ENCODE peak calls at places on chromosome 10, in eight cellular contexts. One of them, this sample, is unnamed.

GRCh38 chr10:21989453-21990154 is 13.9 kb downstream of the DNAJC1 start:
- DNase-seq in IMR-90: peak
- DNase-seq in GM12864: no peak
- DNase-seq in heart left ventricle: peak
- DNase-seq in adrenal gland: peak
- DNase-seq in brain microvascular endothelial cell: peak
- DNase-seq in astrocyte of the cerebellum: peak
- DNase-seq in fibroblast of the aortic adventitia: peak
- DNase-seq in this sample: peak

GRCh38 chr10:6201511-6201975 is 1.2 kb upstream of the PFKFB3 start:
- DNase-seq in astrocyte of the cerebellum: no peak
- DNase-seq in IMR-90: peak
- DNase-seq in heart left ventricle: peak
- DNase-seq in fibroblast of the aortic adventitia: peak
- DNase-seq in GM12864: peak
- DNase-seq in adrenal gland: peak
- DNase-seq in brain microvascular endothelial cell: no peak
- DNase-seq in this sample: peak

GRCh38 chr10:48536226-48536500 is 68.7 kb downstream of the ARHGAP22 start:
- DNase-seq in adrenal gland: no peak
- DNase-seq in GM12864: no peak
- DNase-seq in astrocyte of the cerebellum: no peak
- DNase-seq in brain microvascular endothelial cell: no peak
- DNase-seq in fibroblast of the aortic adventitia: no peak
- DNase-seq in heart left ventricle: no peak
- DNase-seq in IMR-90: no peak
- DNase-seq in this sample: no peak

GRCh38 chr10:77846718-77847311 is 79.7 kb downstream of the DLG5 start:
- DNase-seq in heart left ventricle: peak
- DNase-seq in adrenal gland: peak
- DNase-seq in GM12864: no peak
- DNase-seq in IMR-90: peak
- DNase-seq in astrocyte of the cerebellum: peak
- DNase-seq in brain microvascular endothelial cell: peak
- DNase-seq in fibroblast of the aortic adventitia: peak
- DNase-seq in this sample: peak

GRCh38 chr10:131266936-131267813 is 44.3 kb downstream of the TCERG1L start:
- DNase-seq in brain microvascular endothelial cell: no peak
- DNase-seq in fibroblast of the aortic adventitia: no peak
- DNase-seq in adrenal gland: no peak
- DNase-seq in astrocyte of the cerebellum: no peak
- DNase-seq in heart left ventricle: no peak
- DNase-seq in IMR-90: no peak
- DNase-seq in GM12864: no peak
- DNase-seq in this sample: no peak

GRCh38 chr10:48460148-48460545 is 144.7 kb downstream of the ARHGAP22 start:
- DNase-seq in brain microvascular endothelial cell: no peak
- DNase-seq in GM12864: no peak
- DNase-seq in IMR-90: no peak
- DNase-seq in fibroblast of the aortic adventitia: no peak
- DNase-seq in astrocyte of the cerebellum: no peak
- DNase-seq in adrenal gland: no peak
- DNase-seq in heart left ventricle: no peak
- DNase-seq in this sample: no peak

GRCh38 chr10:7529638-7530037 is 118.8 kb upstream of the SFMBT2 start:
- DNase-seq in astrocyte of the cerebellum: no peak
- DNase-seq in GM12864: no peak
- DNase-seq in heart left ventricle: peak
- DNase-seq in IMR-90: no peak
- DNase-seq in fibroblast of the aortic adventitia: no peak
- DNase-seq in brain microvascular endothelial cell: no peak
- DNase-seq in adrenal gland: no peak
- DNase-seq in this sample: no peak

GRCh38 chr10:108783897-108784296 is 1139.4 kb downstream of the XPNPEP1 start:
- DNase-seq in IMR-90: peak
- DNase-seq in adrenal gland: no peak
- DNase-seq in brain microvascular endothelial cell: peak
- DNase-seq in heart left ventricle: no peak
- DNase-seq in astrocyte of the cerebellum: peak
- DNase-seq in fibroblast of the aortic adventitia: peak
- DNase-seq in GM12864: peak
- DNase-seq in this sample: peak

GRCh38 chr10:133068111-133068740 is 19.5 kb upstream of the ADGRA1 start:
- DNase-seq in astrocyte of the cerebellum: no peak
- DNase-seq in GM12864: no peak
- DNase-seq in brain microvascular endothelial cell: no peak
- DNase-seq in adrenal gland: no peak
- DNase-seq in fibroblast of the aortic adventitia: no peak
- DNase-seq in heart left ventricle: no peak
- DNase-seq in IMR-90: no peak
- DNase-seq in this sample: no peak

GRCh38 chr10:132497788-132498561 is 39.6 kb upstream of the INPP5A start:
- DNase-seq in GM12864: no peak
- DNase-seq in brain microvascular endothelial cell: no peak
- DNase-seq in fibroblast of the aortic adventitia: no peak
- DNase-seq in heart left ventricle: no peak
- DNase-seq in IMR-90: no peak
- DNase-seq in adrenal gland: no peak
- DNase-seq in astrocyte of the cerebellum: no peak
- DNase-seq in this sample: no peak

GRCh38 chr10:22753786-22754185 is 39.4 kb upstream of the PIP4K2A start:
- DNase-seq in adrenal gland: no peak
- DNase-seq in fibroblast of the aortic adventitia: no peak
- DNase-seq in GM12864: no peak
- DNase-seq in brain microvascular endothelial cell: no peak
- DNase-seq in heart left ventricle: no peak
- DNase-seq in IMR-90: no peak
- DNase-seq in astrocyte of the cerebellum: no peak
- DNase-seq in this sample: no peak

GRCh38 chr10:118447478-118447877 is 105.4 kb upstream of the FAM204A start:
- DNase-seq in astrocyte of the cerebellum: peak
- DNase-seq in brain microvascular endothelial cell: no peak
- DNase-seq in IMR-90: no peak
- DNase-seq in heart left ventricle: peak
- DNase-seq in GM12864: no peak
- DNase-seq in adrenal gland: no peak
- DNase-seq in fibroblast of the aortic adventitia: peak
- DNase-seq in this sample: no peak

GRCh38 chr10:63166742-63167258 is 33.7 kb downstream of the NRBF2 start:
- DNase-seq in fibroblast of the aortic adventitia: peak
- DNase-seq in brain microvascular endothelial cell: peak
- DNase-seq in IMR-90: peak
- DNase-seq in adrenal gland: peak
- DNase-seq in heart left ventricle: no peak
- DNase-seq in astrocyte of the cerebellum: peak
- DNase-seq in GM12864: peak
- DNase-seq in this sample: peak

GRCh38 chr10:45404087-45404769 is 30.2 kb downstream of the ALOX5 start:
- DNase-seq in IMR-90: no peak
- DNase-seq in astrocyte of the cerebellum: no peak
- DNase-seq in fibroblast of the aortic adventitia: no peak
- DNase-seq in heart left ventricle: no peak
- DNase-seq in brain microvascular endothelial cell: no peak
- DNase-seq in GM12864: no peak
- DNase-seq in adrenal gland: no peak
- DNase-seq in this sample: peak

GRCh38 chr10:77501846-77502251 is 135.8 kb downstream of the KCNMA1 start:
- DNase-seq in fibroblast of the aortic adventitia: no peak
- DNase-seq in brain microvascular endothelial cell: no peak
- DNase-seq in GM12864: no peak
- DNase-seq in adrenal gland: no peak
- DNase-seq in astrocyte of the cerebellum: no peak
- DNase-seq in IMR-90: peak
- DNase-seq in heart left ventricle: no peak
- DNase-seq in this sample: no peak

GRCh38 chr10:93039721-93040120 is 20.9 kb upstream of the CYP26C1 start:
- DNase-seq in adrenal gland: no peak
- DNase-seq in heart left ventricle: no peak
- DNase-seq in IMR-90: peak
- DNase-seq in astrocyte of the cerebellum: peak
- DNase-seq in fibroblast of the aortic adventitia: peak
- DNase-seq in brain microvascular endothelial cell: peak
- DNase-seq in GM12864: peak
- DNase-seq in this sample: peak

GRCh38 chr10:65861249-65861648 is 1064.6 kb upstream of the LRRTM3 start:
- DNase-seq in adrenal gland: no peak
- DNase-seq in heart left ventricle: no peak
- DNase-seq in fibroblast of the aortic adventitia: no peak
- DNase-seq in GM12864: peak
- DNase-seq in astrocyte of the cerebellum: no peak
- DNase-seq in IMR-90: no peak
- DNase-seq in brain microvascular endothelial cell: peak
- DNase-seq in this sample: peak

DNA sequence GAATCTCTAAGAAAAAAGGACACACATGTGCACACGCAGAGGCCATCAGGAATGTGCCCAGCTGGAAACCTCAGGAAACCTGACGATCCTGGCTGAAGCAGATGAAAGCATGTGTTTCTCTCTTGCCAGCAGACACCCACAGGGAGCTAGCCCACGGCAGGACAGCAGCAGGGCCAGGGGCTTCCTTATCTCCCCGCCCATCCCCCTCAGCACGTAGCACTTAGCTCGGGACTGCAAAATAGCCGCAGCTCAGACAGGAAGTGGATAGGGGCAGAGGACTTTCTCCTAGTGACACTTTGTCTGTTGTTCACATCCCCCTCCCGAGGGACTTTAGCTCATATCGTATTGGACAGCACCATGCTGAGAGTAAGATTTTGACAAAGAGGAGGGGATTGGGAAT is 63.9 kb downstream of the MKI67 start:
- DNase-seq in heart left ventricle: no peak
- DNase-seq in brain microvascular endothelial cell: no peak
- DNase-seq in GM12864: no peak
- DNase-seq in fibroblast of the aortic adventitia: no peak
- DNase-seq in astrocyte of the cerebellum: no peak
- DNase-seq in IMR-90: no peak
- DNase-seq in adrenal gland: peak
- DNase-seq in this sample: peak
- H3K4me3 ChIP-seq in heart left ventricle: no peak
- H3K4me3 ChIP-seq in brain microvascular endothelial cell: no peak
- H3K4me3 ChIP-seq in GM12864: peak
- H3K4me3 ChIP-seq in fibroblast of the aortic adventitia: no peak
- H3K4me3 ChIP-seq in astrocyte of the cerebellum: no peak
- H3K4me3 ChIP-seq in IMR-90: no peak
- H3K4me3 ChIP-seq in adrenal gland: no peak
- H3K4me3 ChIP-seq in this sample: no peak

GRCh38 chr10:86646532-86646931 is 7.8 kb upstream of the OPN4 start:
- DNase-seq in heart left ventricle: no peak
- DNase-seq in fibroblast of the aortic adventitia: no peak
- DNase-seq in brain microvascular endothelial cell: no peak
- DNase-seq in astrocyte of the cerebellum: no peak
- DNase-seq in GM12864: no peak
- DNase-seq in IMR-90: no peak
- DNase-seq in adrenal gland: no peak
- DNase-seq in this sample: no peak

GRCh38 chr10:86644412-86645110 is 9.8 kb upstream of the OPN4 start:
- DNase-seq in GM12864: no peak
- DNase-seq in brain microvascular endothelial cell: peak
- DNase-seq in adrenal gland: no peak
- DNase-seq in IMR-90: peak
- DNase-seq in fibroblast of the aortic adventitia: peak
- DNase-seq in heart left ventricle: no peak
- DNase-seq in astrocyte of the cerebellum: no peak
- DNase-seq in this sample: peak

GRCh38 chr10:86642499-86642898 is 11.8 kb upstream of the OPN4 start:
- DNase-seq in fibroblast of the aortic adventitia: peak
- DNase-seq in adrenal gland: no peak
- DNase-seq in IMR-90: peak
- DNase-seq in brain microvascular endothelial cell: no peak
- DNase-seq in astrocyte of the cerebellum: no peak
- DNase-seq in heart left ventricle: no peak
- DNase-seq in GM12864: no peak
- DNase-seq in this sample: no peak

GRCh38 chr10:86646933-86647332 is 7.4 kb upstream of the OPN4 start:
- DNase-seq in IMR-90: no peak
- DNase-seq in GM12864: no peak
- DNase-seq in heart left ventricle: no peak
- DNase-seq in fibroblast of the aortic adventitia: no peak
- DNase-seq in brain microvascular endothelial cell: no peak
- DNase-seq in astrocyte of the cerebellum: no peak
- DNase-seq in adrenal gland: no peak
- DNase-seq in this sample: no peak

GRCh38 chr10:86645111-86645445 is 9.3 kb upstream of the OPN4 start:
- DNase-seq in brain microvascular endothelial cell: no peak
- DNase-seq in adrenal gland: no peak
- DNase-seq in GM12864: no peak
- DNase-seq in IMR-90: no peak
- DNase-seq in fibroblast of the aortic adventitia: no peak
- DNase-seq in astrocyte of the cerebellum: no peak
- DNase-seq in heart left ventricle: no peak
- DNase-seq in this sample: no peak
- H3K4me3 ChIP-seq in brain microvascular endothelial cell: no peak
- H3K4me3 ChIP-seq in adrenal gland: no peak
- H3K4me3 ChIP-seq in GM12864: no peak
- H3K4me3 ChIP-seq in IMR-90: no peak
- H3K4me3 ChIP-seq in fibroblast of the aortic adventitia: no peak
- H3K4me3 ChIP-seq in astrocyte of the cerebellum: no peak
- H3K4me3 ChIP-seq in heart left ventricle: no peak
- H3K4me3 ChIP-seq in this sample: no peak

DNA sequence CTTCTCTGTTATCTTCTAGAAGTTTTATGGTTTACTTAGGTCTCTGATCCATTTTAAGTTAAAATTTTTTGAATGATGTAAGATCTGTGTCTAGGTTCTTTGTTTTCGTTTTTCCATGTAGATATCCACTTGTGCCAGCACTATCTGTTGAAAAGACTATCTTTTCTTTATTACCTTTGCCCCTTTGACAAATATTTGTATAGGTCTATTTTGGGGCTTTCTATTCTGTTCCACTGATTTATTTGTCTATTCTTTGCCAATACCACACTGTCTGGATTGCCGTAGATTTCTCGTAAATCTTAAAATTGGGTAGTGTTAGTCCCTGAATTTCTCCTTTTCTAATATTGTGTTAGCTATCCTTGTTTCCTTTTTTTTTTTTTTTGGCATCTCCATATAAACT is 71.4 kb upstream of the PDSS1 start:
- DNase-seq in heart left ventricle: no peak
- DNase-seq in adrenal gland: no peak
- DNase-seq in astrocyte of the cerebellum: no peak
- DNase-seq in GM12864: no peak
- DNase-seq in fibroblast of the aortic adventitia: no peak
- DNase-seq in IMR-90: no peak
- DNase-seq in brain microvascular endothelial cell: no peak
- DNase-seq in this sample: no peak
- H3K4me3 ChIP-seq in heart left ventricle: no peak
- H3K4me3 ChIP-seq in adrenal gland: no peak
- H3K4me3 ChIP-seq in astrocyte of the cerebellum: no peak
- H3K4me3 ChIP-seq in GM12864: no peak
- H3K4me3 ChIP-seq in fibroblast of the aortic adventitia: no peak
- H3K4me3 ChIP-seq in IMR-90: no peak
- H3K4me3 ChIP-seq in brain microvascular endothelial cell: no peak
- H3K4me3 ChIP-seq in this sample: no peak

DNA sequence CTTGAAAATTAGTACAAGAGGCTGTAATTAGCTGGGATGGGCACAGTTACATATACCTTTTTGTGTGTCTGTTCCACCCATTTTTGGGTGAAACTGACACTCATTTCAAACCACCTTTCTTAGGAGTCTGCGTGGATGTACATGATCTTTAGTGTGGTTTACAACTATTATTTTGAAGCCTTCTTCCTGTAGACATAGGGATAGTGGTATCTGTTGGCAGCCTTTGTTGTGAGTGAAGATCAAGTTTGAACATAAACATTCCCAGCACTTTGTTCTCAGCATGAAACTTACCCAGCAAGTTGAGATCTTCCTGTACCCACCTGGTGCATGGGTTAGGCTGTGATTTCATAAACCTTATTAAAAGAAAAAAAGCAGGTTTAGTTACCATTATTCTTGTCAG is 2.0 kb downstream of the BAG3 start:
- DNase-seq in astrocyte of the cerebellum: no peak
- DNase-seq in adrenal gland: no peak
- DNase-seq in heart left ventricle: no peak
- DNase-seq in fibroblast of the aortic adventitia: no peak
- DNase-seq in brain microvascular endothelial cell: no peak
- DNase-seq in IMR-90: peak
- DNase-seq in GM12864: no peak
- DNase-seq in this sample: no peak
- H3K4me3 ChIP-seq in astrocyte of the cerebellum: peak
- H3K4me3 ChIP-seq in adrenal gland: no peak
- H3K4me3 ChIP-seq in heart left ventricle: peak
- H3K4me3 ChIP-seq in fibroblast of the aortic adventitia: peak
- H3K4me3 ChIP-seq in brain microvascular endothelial cell: peak
- H3K4me3 ChIP-seq in IMR-90: peak
- H3K4me3 ChIP-seq in GM12864: no peak
- H3K4me3 ChIP-seq in this sample: peak

This sample was measured in choroid plexus epithelial cell.